ENCODE peak calls at places on chromosomes 13 and 19, in seven cellular contexts. T, M, W, H, D, I and G are unnamed samples.

GRCh38 chr13:113367771-113368170 is 3.8 kb upstream of the GRTP1 start:
- DNase-seq in I (no peak), D (no peak), T (no peak), M (no peak), W (no peak), H (peak), G (no peak)

GRCh38 chr13:94704347-94705080 is 7.8 kb downstream of the SOX21 start:
- DNase-seq in T (no peak), D (no peak), M (no peak), H (no peak), W (no peak), I (peak), G (peak)

GRCh38 chr19:55082023-55082851 is 6.6 kb downstream of the EPS8L1 start:
- DNase-seq in T (no peak), I (no peak), D (no peak), H (no peak), M (no peak), W (peak), G (peak)

GRCh38 chr13:113743366-113744195 is 15.4 kb upstream of the TMEM255B start:
- DNase-seq in W (no peak), M (no peak), D (no peak), I (no peak), H (no peak), T (no peak), G (no peak)

GRCh38 chr13:19179916-19180315 is 1.7 kb downstream of the TUBA3C start:
- DNase-seq in M (no peak), T (no peak), H (no peak), D (no peak), W (no peak), I (no peak), G (no peak)

GRCh38 chr19:13404236-13404635 is 102.0 kb downstream of the CACNA1A start:
- DNase-seq in W (no peak), D (no peak), I (no peak), M (no peak), T (no peak), H (no peak), G (no peak)

GRCh38 chr19:55705972-55706371 is 30.9 kb downstream of the EPN1 start:
- DNase-seq in T (no peak), H (no peak), I (no peak), M (no peak), W (no peak), D (no peak), G (no peak)

GRCh38 chr19:9793051-9793591 is 24.6 kb upstream of the ZNF846 start:
- DNase-seq in H (peak), T (peak), W (no peak), M (peak), D (peak), I (no peak), G (no peak)

GRCh38 chr19:35988824-35989223 is 6.2 kb upstream of the SDHAF1 start:
- DNase-seq in M (no peak), W (no peak), H (no peak), D (no peak), T (no peak), I (no peak), G (no peak)

GRCh38 chr19:35106898-35107540 is 8.6 kb upstream of the FXYD3 start:
- DNase-seq in I (no peak), T (no peak), D (no peak), W (no peak), H (no peak), M (no peak), G (no peak)

GRCh38 chr19:6186435-6186834 is 51.0 kb downstream of the ACSBG2 start:
- DNase-seq in T (no peak), I (no peak), H (no peak), M (no peak), D (peak), W (no peak), G (no peak)

GRCh38 chr13:42405665-42406390 is 133.9 kb downstream of the AKAP11 start:
- DNase-seq in D (no peak), T (no peak), H (no peak), W (no peak), I (no peak), M (no peak), G (no peak)

GRCh38 chr19:17680235-17680722 is 7.9 kb downstream of the UNC13A start:
- DNase-seq in H (peak), M (peak), I (peak), W (peak), T (peak), D (peak), G (peak)

GRCh38 chr13:25928941-25929505 is 122.8 kb downstream of the SHISA2 start:
- DNase-seq in H (no peak), W (no peak), I (no peak), T (no peak), D (no peak), M (no peak), G (no peak)

GRCh38 chr13:36807616-36808015 is 11.4 kb upstream of the RFXAP start:
- DNase-seq in D (no peak), W (no peak), T (no peak), M (no peak), H (no peak), I (no peak), G (no peak)

GRCh38 chr13:98456423-98456845 is 120.5 kb downstream of the STK24 start:
- DNase-seq in W (no peak), H (no peak), T (no peak), M (no peak), D (no peak), I (no peak), G (no peak)

GRCh38 chr19:4676955-4677731 is 7.0 kb upstream of the MYDGF start:
- DNase-seq in I (peak), H (peak), M (no peak), T (peak), D (no peak), W (no peak), G (peak)

GRCh38 chr19:38290631-38291147 is 13.4 kb upstream of the C19orf33 start:
- DNase-seq in W (no peak), H (no peak), T (no peak), M (no peak), I (no peak), D (no peak), G (no peak)

GRCh38 chr19:50333737-50334617 is 4.8 kb upstream of the KCNC3 start:
- DNase-seq in I (peak), T (peak), M (peak), D (peak), W (peak), H (peak), G (peak)

GRCh38 chr19:34096020-34096915 is 76.0 kb upstream of the LSM14A start:
- DNase-seq in M (no peak), D (no peak), I (no peak), H (no peak), W (no peak), T (no peak), G (no peak)

GRCh38 chr13:25872871-25873607 is 178.8 kb downstream of the SHISA2 start:
- DNase-seq in H (no peak), W (no peak), M (no peak), T (no peak), I (no peak), D (no peak), G (no peak)

GRCh38 chr13:51453959-51454703 is 1.3 kb upstream of the INTS6 start:
- DNase-seq in D (peak), W (no peak), I (no peak), H (peak), M (peak), T (peak), G (peak)

DNA sequence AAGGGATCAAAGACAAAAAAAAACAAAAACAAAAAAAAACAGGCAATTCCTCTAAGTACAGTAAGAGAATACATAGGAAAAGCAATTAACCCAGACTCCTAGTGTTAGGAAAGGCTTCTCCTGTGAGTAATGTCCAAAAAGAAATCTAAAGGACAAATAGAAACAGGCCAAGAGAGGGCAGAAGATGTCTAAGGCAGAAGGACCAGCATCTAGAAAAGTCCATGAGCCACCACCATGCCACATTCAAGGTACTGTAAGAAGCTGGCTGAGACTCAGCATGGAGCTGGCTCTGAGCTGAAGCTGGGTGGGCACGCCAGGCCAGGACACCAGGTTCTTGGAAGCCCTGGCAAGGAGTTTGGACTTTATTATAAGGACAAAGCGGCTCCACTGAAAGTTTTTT is 118.1 kb upstream of the FRY start:
- DNase-seq in M (no peak), W (no peak), D (no peak), H (no peak), I (no peak), T (no peak), G (no peak)
- TF ChIP-seq CTCF in M (no peak), W (no peak), D (no peak), H (no peak), I (no peak), T (no peak), G (no peak)

DNA sequence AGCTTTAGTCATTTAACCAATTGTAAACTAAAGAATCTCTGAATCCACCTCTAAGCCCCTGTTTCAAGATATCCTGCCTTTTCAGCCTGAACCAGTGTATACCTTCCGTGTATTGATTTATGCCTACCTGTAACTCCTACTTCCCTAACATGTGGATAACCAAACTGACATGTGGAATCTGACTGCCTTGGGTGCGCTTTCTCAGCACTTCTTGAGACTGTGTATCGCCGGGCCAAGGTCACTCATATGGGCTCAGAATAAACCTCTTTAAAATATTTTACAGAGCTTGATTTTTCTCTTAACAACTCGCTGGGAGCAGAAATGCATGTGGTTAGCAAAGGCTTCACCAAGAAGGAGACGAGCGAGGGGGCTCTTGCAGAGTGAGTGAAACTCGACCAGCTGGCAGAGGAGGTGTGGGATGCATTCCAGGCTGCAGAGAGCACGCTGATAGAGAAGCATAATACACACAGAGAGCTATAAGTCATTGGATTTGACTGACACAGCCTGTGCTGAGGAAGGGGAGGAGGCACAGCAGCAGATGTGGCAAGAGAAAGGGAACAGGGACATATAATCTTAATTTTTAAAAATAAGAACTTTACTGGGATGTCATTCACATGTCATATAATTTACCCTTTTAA is 268.2 kb upstream of the MAB21L1 start:
- DNase-seq in T (no peak), W (no peak), I (no peak), M (no peak), D (no peak), H (no peak), G (peak)
- TF ChIP-seq CTCF in T (no peak), W (no peak), I (no peak), M (no peak), D (no peak), H (no peak), G (no peak)

DNA sequence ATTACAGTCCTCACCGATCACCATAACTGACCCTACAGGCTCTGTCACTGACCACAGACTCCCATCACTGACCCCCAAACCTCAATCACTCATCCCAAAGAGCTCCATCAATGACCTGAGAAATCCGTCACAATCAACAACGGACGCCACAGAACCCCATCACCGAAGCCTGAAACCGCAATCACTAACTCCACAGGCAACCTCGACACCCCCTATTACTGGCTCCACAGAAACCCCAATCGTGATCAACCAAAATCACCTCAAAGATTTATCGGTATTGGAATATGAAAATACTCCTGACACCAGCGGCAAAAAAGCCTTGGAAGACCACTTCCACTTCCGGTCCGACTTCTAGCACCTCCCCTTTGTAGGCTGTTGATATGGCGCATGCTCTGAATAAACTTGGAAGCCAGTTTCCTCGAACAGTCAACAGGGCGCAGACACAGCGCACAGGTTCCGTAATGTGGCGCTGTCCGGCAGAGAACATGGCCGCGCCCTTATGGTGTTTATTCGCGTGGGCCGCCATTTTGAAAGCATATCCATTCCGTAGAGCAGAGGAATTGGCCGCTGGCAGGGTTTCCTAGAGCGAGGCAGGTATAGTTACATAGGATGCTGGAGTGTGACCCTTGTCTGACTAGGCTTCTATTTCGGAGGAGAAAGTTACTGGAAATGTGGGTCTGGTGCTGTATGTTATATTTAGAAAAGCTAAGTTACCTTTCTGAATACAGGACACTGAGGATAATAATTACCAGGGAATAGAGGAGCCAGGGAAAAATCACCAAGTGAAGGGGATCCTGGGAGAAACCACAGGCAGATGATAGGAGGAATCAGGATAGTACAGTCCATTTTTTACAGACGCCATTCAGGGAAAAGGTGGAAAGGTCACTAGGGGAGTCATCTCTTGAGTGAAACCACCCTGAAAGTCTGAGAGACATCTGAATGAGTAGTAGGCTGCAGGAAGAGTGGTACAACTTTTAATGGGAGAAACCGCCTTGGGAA is at the start of gene ZNF585A:
- DNase-seq in D (peak), M (peak), H (peak), T (peak), I (peak), W (peak), G (peak)
- TF ChIP-seq CTCF in D (no peak), M (no peak), H (peak), T (no peak), I (peak), W (no peak), G (no peak)

DNA sequence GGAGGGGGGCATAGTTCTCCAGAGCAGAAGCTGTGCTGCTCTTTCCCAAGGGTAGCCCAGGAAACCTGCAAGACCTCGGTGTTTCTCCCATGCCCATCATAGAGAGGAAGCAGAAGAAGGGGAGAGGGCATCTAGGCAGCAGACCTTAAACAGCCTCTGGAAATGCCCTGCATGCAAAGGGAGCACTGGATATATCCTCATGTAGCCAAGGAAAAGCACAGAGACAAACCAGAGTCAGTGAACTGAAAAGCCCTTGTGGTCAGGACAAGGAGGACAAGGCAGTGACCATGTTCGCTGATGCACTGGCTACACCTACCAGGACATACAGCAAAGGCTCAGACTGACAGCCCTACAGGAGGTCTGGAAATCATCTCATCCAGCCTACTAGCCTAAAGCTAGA is 4.2 kb upstream of the TBC1D4 start:
- DNase-seq in W (no peak), M (no peak), I (no peak), H (no peak), T (no peak), D (no peak), G (no peak)
- TF ChIP-seq CTCF in W (no peak), M (no peak), I (no peak), H (no peak), T (no peak), D (no peak), G (no peak)

GRCh38 chr19:53537523-53538377 is at the start of gene ZNF331:
- DNase-seq in W (peak), T (peak), D (peak), I (peak), H (peak), M (peak), G (peak)
- TF ChIP-seq CTCF in W (no peak), T (no peak), D (no peak), I (peak), H (no peak), M (peak), G (peak)

GRCh38 chr19:46100344-46100743 is 24.1 kb downstream of the IGFL3 start:
- DNase-seq in D (no peak), T (no peak), H (no peak), M (no peak), W (no peak), I (no peak), G (no peak)

DNA sequence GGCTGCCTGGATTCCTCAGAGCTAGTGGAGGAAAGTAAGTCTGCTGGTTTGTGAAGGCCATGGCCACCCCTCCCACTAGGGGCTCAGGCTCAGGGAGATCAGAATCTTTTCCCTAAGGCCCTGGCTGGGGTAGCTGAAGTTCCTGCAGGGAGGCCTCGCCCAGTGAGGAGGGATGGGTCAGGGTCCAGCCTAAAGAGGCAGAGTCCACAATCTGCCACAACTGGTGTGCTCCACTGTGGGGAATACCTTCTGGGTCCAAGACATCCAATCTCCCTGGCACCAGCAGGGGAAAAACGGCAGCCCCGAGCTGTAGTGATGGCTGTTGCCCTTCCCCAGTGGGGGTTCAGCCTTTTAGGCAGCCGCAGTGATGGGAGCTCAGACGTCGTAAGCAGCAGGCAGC is 23.2 kb downstream of the IGFL3 start:
- DNase-seq in W (no peak), H (no peak), M (no peak), T (no peak), D (no peak), I (no peak), G (no peak)
- TF ChIP-seq CTCF in W (no peak), H (no peak), M (no peak), T (no peak), D (no peak), I (no peak), G (no peak)

DNA sequence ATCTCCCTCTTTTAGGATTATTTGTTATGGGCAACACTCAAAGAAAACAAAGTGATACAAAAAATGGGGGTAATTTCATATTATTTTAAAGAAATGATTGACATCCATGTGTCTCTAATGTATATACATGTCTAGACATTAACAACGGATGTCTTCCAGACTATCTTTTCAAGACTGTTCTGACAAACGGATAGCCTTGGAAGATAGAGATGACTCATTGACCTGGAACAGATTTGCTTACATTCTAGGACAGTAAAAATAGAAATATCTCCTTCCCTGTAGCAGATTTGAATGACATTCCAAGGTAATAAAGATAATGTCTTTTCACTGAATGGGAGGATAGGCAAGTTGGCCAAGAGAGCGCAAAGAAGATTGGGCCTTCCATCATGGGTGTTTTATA is 26.2 kb upstream of the SLITRK6 start:
- DNase-seq in T (no peak), D (no peak), H (no peak), W (no peak), I (no peak), M (no peak), G (no peak)
- TF ChIP-seq CTCF in T (no peak), D (no peak), H (no peak), W (no peak), I (no peak), M (no peak), G (no peak)

DNA sequence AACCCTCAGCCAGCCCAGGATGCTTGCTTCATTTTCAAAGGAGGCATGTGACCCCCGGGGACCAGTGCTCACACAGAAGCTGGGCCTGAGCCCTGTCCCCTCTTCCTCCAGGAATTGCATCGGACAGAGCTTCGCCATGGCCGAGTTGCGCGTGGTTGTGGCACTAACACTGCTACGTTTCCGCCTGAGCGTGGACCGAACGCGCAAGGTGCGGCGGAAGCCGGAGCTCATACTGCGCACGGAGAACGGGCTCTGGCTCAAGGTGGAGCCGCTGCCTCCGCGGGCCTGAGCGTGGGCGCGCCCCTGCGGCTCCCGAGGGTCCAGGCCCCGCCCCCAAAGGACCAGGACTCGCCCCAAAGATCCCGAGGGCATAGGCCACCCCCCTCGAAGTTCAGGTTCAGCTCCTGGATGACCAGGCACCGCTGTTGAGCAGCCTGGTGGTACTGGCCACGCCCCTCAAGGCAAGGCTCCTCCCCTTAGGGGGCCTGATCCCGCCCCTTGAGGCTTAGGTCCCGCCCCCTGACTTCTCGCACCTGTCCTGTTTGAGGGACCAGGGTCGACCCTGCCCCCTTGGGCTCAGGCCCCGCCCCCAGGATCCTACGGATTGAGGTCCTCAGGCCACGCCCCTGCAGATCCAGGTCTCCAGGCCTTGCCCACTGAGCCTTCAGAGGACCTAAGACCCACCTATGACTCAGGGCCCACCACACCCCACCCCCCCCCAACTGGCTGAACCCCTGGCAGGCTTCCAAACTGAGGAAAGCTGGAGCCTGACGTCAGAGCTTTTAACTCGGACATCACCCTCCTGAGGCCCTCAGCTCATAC is 43.1 kb downstream of the CYP4F22 start:
- DNase-seq in W (peak), H (peak), I (no peak), D (peak), M (peak), T (peak), G (peak)
- TF ChIP-seq CTCF in W (no peak), H (no peak), I (no peak), D (no peak), M (no peak), T (no peak), G (no peak)